ENCODE peak calls at places on chromosomes 12 and 14, in six cellular contexts. One of them, this sample, is unnamed.

GRCh38 chr12:26018926-26019325 is 60.4 kb downstream of the RASSF8 start:
- DNase-seq in endothelial cell of umbilical vein: no peak
- DNase-seq in K562: no peak
- DNase-seq in GM12878: no peak
- DNase-seq in A549: no peak
- DNase-seq in HepG2: no peak
- DNase-seq in this sample: no peak

GRCh38 chr14:74608959-74609611 is 3.0 kb downstream of the LTBP2 start:
- DNase-seq in GM12878: peak
- DNase-seq in endothelial cell of umbilical vein: peak
- DNase-seq in K562: peak
- DNase-seq in A549: peak
- DNase-seq in HepG2: peak
- DNase-seq in this sample: peak

GRCh38 chr12:102948941-102949352 is 8.5 kb upstream of the ASCL1 start:
- DNase-seq in K562: peak
- DNase-seq in A549: peak
- DNase-seq in HepG2: peak
- DNase-seq in endothelial cell of umbilical vein: peak
- DNase-seq in GM12878: no peak
- DNase-seq in this sample: peak

GRCh38 chr14:100384819-100385813 is 62.0 kb downstream of the SLC25A47 start:
- DNase-seq in K562: no peak
- DNase-seq in endothelial cell of umbilical vein: peak
- DNase-seq in A549: peak
- DNase-seq in HepG2: peak
- DNase-seq in GM12878: no peak
- DNase-seq in this sample: peak

GRCh38 chr14:36879558-36879957 is 217.9 kb downstream of the PAX9 start:
- DNase-seq in K562: no peak
- DNase-seq in HepG2: no peak
- DNase-seq in A549: no peak
- DNase-seq in endothelial cell of umbilical vein: no peak
- DNase-seq in GM12878: no peak
- DNase-seq in this sample: no peak

GRCh38 chr12:46266869-46267617 is 1.8 kb downstream of the SLC38A1 start:
- DNase-seq in K562: peak
- DNase-seq in endothelial cell of umbilical vein: peak
- DNase-seq in A549: peak
- DNase-seq in HepG2: peak
- DNase-seq in GM12878: no peak
- DNase-seq in this sample: peak

GRCh38 chr14:83960832-83961512 is 1569.0 kb upstream of the FLRT2 start:
- DNase-seq in GM12878: no peak
- DNase-seq in HepG2: no peak
- DNase-seq in A549: no peak
- DNase-seq in K562: no peak
- DNase-seq in endothelial cell of umbilical vein: no peak
- DNase-seq in this sample: no peak

GRCh38 chr14:104421401-104421821 is 158.2 kb upstream of the C14orf180 start:
- DNase-seq in A549: no peak
- DNase-seq in GM12878: no peak
- DNase-seq in endothelial cell of umbilical vein: no peak
- DNase-seq in K562: no peak
- DNase-seq in HepG2: no peak
- DNase-seq in this sample: no peak

GRCh38 chr14:97025722-97026121 is 228.5 kb downstream of the VRK1 start:
- DNase-seq in K562: no peak
- DNase-seq in A549: no peak
- DNase-seq in GM12878: no peak
- DNase-seq in endothelial cell of umbilical vein: no peak
- DNase-seq in HepG2: no peak
- DNase-seq in this sample: no peak

GRCh38 chr12:71295913-71296312 is 138.1 kb upstream of the TSPAN8 start:
- DNase-seq in K562: no peak
- DNase-seq in HepG2: no peak
- DNase-seq in A549: no peak
- DNase-seq in GM12878: no peak
- DNase-seq in endothelial cell of umbilical vein: no peak
- DNase-seq in this sample: no peak

GRCh38 chr14:68894123-68894522 is 85.0 kb downstream of the ACTN1 start:
- DNase-seq in A549: no peak
- DNase-seq in K562: no peak
- DNase-seq in HepG2: no peak
- DNase-seq in endothelial cell of umbilical vein: peak
- DNase-seq in GM12878: no peak
- DNase-seq in this sample: no peak

GRCh38 chr12:101038289-101038871 is 171.7 kb downstream of the SLC5A8 start:
- DNase-seq in A549: no peak
- DNase-seq in K562: no peak
- DNase-seq in GM12878: no peak
- DNase-seq in endothelial cell of umbilical vein: no peak
- DNase-seq in HepG2: no peak
- DNase-seq in this sample: peak

GRCh38 chr12:89351489-89352241 is 636 bp downstream of the DUSP6 start:
- DNase-seq in GM12878: no peak
- DNase-seq in endothelial cell of umbilical vein: no peak
- DNase-seq in HepG2: no peak
- DNase-seq in A549: peak
- DNase-seq in K562: no peak
- DNase-seq in this sample: no peak

GRCh38 chr14:102493585-102493984 is 16.0 kb downstream of the ANKRD9 start:
- DNase-seq in endothelial cell of umbilical vein: no peak
- DNase-seq in GM12878: no peak
- DNase-seq in A549: no peak
- DNase-seq in HepG2: no peak
- DNase-seq in K562: no peak
- DNase-seq in this sample: no peak

GRCh38 chr12:29505078-29505477 is 7.6 kb upstream of the OVCH1 start:
- DNase-seq in GM12878: no peak
- DNase-seq in A549: no peak
- DNase-seq in HepG2: no peak
- DNase-seq in K562: no peak
- DNase-seq in endothelial cell of umbilical vein: no peak
- DNase-seq in this sample: no peak

GRCh38 chr12:116628989-116629388 is 69.8 kb downstream of the MAP1LC3B2 start:
- DNase-seq in K562: no peak
- DNase-seq in GM12878: no peak
- DNase-seq in A549: no peak
- DNase-seq in endothelial cell of umbilical vein: no peak
- DNase-seq in HepG2: no peak
- DNase-seq in this sample: no peak

GRCh38 chr12:76284816-76285750 is 63.1 kb downstream of the BBS10 start:
- DNase-seq in A549: peak
- DNase-seq in GM12878: no peak
- DNase-seq in endothelial cell of umbilical vein: no peak
- DNase-seq in K562: no peak
- DNase-seq in HepG2: peak
- DNase-seq in this sample: no peak

DNA sequence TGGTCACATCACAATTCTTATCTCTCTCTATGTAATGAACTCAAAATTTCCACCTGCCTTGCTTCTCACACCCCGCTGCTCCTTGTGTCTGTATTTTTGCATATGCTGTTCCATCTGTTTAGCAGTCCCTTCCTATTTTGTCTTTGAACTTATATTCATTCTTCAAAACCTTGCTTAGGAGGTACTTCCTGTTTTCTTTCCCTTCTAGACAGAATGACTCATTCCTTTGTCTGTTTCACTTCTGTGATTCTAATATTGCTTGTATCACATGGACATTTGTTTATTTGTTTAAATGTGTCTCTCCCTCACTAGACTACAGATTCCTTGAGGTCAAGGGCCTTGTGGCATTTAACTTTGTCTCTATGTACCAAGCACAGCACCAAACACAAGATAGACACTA is 424.2 kb downstream of the ETNK1 start:
- DNase-seq in K562: no peak
- DNase-seq in A549: peak
- DNase-seq in GM12878: no peak
- DNase-seq in endothelial cell of umbilical vein: peak
- DNase-seq in HepG2: no peak
- DNase-seq in this sample: peak
- TF ChIP-seq MYC in K562: no peak
- TF ChIP-seq MYC in A549: no peak
- TF ChIP-seq MYC in GM12878: no peak
- TF ChIP-seq MYC in endothelial cell of umbilical vein: no peak
- TF ChIP-seq MYC in HepG2: no peak
- TF ChIP-seq MYC in this sample: no peak

DNA sequence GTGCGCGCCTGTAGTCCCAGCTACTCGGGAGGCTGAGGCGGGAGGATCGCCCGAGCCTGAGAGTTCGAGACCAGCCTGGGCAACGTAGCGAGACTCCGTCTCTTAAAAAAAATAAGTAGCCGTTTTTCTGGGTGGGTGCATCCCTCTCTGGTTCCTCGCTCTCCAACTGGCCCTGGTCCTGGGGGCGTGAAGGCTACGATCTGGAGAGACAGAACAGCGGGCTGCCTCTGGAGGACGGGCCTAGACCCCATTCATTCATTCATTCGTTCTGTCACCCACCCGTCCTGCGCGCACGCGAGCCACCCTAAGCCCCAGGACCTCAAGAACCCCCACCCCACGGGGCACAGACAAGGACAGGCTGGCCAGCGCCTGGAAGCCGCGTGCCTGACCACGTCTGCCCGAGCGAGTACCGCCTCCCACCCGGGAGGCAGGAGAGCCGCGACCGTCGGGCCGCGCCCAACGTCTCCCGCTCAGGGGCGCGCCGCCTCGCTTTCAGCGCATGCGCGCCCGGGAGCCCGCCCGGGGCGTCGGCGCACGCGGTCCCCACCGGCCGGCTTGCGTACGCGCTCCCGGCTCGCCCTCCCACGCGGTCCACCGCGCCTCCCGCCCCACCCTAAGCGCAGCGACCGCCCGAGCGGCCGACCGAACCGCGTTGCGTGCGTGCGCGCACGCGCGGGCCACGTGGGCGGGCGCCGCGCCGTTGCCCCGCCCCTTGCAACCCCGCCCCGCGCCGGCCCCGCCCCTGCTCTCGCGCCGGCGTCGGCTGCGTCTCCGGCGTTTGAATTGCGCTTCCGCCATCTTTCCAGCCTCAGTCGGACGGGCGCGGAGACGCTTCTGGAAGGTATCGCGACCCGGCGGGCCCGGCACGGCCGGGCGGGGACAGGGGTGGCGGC is at the start of gene RAN:
- DNase-seq in HepG2: peak
- DNase-seq in endothelial cell of umbilical vein: peak
- DNase-seq in A549: peak
- DNase-seq in GM12878: peak
- DNase-seq in K562: peak
- DNase-seq in this sample: peak
- TF ChIP-seq POLR2A in HepG2: peak
- TF ChIP-seq POLR2A in endothelial cell of umbilical vein: peak
- TF ChIP-seq POLR2A in A549: peak
- TF ChIP-seq POLR2A in GM12878: peak
- TF ChIP-seq POLR2A in K562: peak
- TF ChIP-seq POLR2A in this sample: peak

DNA sequence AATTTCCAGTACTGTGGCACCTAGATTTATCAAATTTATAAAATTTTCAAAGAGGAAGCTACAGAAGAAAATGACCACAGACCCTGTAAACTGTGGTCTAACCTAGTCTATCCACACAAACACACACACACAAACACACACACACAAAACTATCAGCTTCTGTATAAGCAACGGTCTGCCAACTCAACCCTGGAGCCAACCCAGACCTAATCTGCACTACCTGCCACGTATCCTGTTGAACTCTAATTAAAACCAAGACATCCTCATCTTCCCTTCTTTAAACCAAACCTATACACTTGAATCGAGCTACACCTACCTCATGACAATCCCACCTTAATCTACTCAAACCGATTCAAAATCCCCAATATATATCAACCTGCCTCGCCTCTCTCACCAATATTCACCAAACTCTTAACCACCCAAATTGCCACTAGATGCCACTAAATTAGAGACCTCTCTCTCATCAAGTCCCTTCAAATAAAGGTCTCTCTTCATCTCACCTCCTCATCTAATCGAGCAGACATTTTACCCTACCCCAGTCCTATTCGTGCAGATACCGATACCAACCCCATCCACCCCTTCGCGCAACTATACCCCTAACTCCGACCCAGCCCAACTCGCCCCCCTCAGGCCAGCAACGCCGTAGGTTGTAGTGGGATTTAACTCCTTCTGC is 807 bp downstream of the ACIN1 start:
- DNase-seq in GM12878: no peak
- DNase-seq in A549: no peak
- DNase-seq in endothelial cell of umbilical vein: no peak
- DNase-seq in HepG2: no peak
- DNase-seq in K562: no peak
- DNase-seq in this sample: no peak
- TF ChIP-seq CTCF in GM12878: peak
- TF ChIP-seq CTCF in A549: peak
- TF ChIP-seq CTCF in endothelial cell of umbilical vein: peak
- TF ChIP-seq CTCF in HepG2: peak
- TF ChIP-seq CTCF in K562: peak
- TF ChIP-seq CTCF in this sample: peak

GRCh38 chr12:68809190-68810026 is 1.4 kb downstream of the MDM2 start:
- DNase-seq in HepG2: no peak
- DNase-seq in K562: no peak
- DNase-seq in endothelial cell of umbilical vein: no peak
- DNase-seq in A549: no peak
- DNase-seq in GM12878: no peak
- DNase-seq in this sample: no peak
- TF ChIP-seq MYC in HepG2: no peak
- TF ChIP-seq MYC in K562: no peak
- TF ChIP-seq MYC in endothelial cell of umbilical vein: no peak
- TF ChIP-seq MYC in A549: no peak
- TF ChIP-seq MYC in GM12878: no peak
- TF ChIP-seq MYC in this sample: no peak

DNA sequence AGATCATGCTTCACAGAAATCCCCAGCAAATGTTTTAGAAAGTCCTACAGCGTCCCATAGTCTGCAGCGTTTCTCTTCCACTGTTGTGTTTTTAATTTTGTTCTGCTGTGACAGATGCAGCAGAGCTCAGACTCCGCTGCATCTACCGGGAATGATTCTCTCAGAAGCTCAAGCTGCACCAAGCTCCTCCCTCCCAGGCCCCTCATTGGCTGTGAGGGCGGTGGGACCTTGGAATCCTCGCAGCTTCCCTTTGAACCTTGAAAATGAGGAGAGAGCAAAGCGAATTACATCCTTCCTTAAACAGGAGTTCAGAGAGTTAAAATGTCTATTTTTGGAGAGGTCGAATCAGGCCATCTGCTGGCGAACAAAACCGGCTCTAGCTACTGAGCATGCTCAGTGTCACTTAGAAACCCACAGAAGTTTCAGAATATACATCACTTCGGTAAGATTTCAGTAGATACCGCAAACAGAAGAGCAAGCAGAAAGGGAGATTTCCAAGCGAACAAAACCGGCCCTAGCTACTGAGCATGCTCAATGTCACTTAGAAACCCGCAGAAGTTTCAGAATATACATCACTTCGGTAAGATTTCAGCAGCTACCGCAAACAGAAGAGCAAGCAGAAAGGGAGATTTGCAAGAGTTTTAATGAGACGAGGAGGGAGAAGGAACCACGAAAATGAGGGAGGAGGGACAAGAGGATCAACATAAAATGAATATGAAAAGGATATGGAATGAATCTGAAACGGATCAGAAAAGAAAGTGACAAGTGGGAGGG is at the start of gene ABCD2:
- DNase-seq in GM12878: peak
- DNase-seq in K562: peak
- DNase-seq in A549: peak
- DNase-seq in HepG2: peak
- DNase-seq in endothelial cell of umbilical vein: peak
- DNase-seq in this sample: peak
- TF ChIP-seq POLR2A in GM12878: peak
- TF ChIP-seq POLR2A in K562: no peak
- TF ChIP-seq POLR2A in A549: no peak
- TF ChIP-seq POLR2A in HepG2: no peak
- TF ChIP-seq POLR2A in endothelial cell of umbilical vein: no peak
- TF ChIP-seq POLR2A in this sample: no peak